ENCODE peak calls at places on chromosomes 13 and 19, in five cellular contexts. F is activated CD8-positive, alpha-beta memory T cell treated with anti-CD3 and anti-CD28 coated beads for 4 hours; U is RPMI7951; R is renal cortical epithelial cell; B is AG04450. K is an unnamed sample.
A peak's percentile ranks its signal among the peaks of the same experiment; 100 is the strongest.

GRCh38 chr19:11151181-11151580 is 4.4 kb downstream of the SPC24 start:
- DNase-seq in F (no peak), U (no peak), R (no peak), B (no peak), K (no peak)

GRCh38 chr19:33194884-33195710 is 967 bp downstream of the LRP3 start:
- DNase-seq in F (no peak), U (no peak), R (no peak), B (no peak), K (no peak)

GRCh38 chr13:99992376-99992775 is 10.8 kb downstream of the ZIC2 start:
- DNase-seq in F (no peak), U (no peak), R (no peak), B (no peak), K (no peak)

GRCh38 chr13:110042253-110042652 is 255.9 kb upstream of the IRS2 start:
- DNase-seq in F (no peak), U (no peak), R (no peak), B (no peak), K (no peak)

GRCh38 chr13:26011996-26012688 is 39.7 kb downstream of the SHISA2 start:
- DNase-seq in F (peak; percentile 32), U (peak; percentile 31), R (peak; percentile 10), B (no peak), K (peak; percentile 52)

GRCh38 chr13:29845440-29846056 is 4.9 kb downstream of the UBL3 start:
- DNase-seq in F (no peak), U (no peak), R (peak; percentile 42), B (no peak), K (no peak)

GRCh38 chr19:20235156-20235555 is 68.1 kb downstream of the ZNF486 start:
- DNase-seq in F (no peak), U (no peak), R (no peak), B (no peak), K (no peak)

GRCh38 chr19:48445256-48445605 is 552 bp upstream of the GRWD1 start:
- DNase-seq in F (no peak), U (peak; percentile 91), R (peak; percentile 93), B (peak; percentile 85), K (no peak)

GRCh38 chr19:31397308-31397707 is 48.1 kb upstream of the TSHZ3 start:
- DNase-seq in F (no peak), U (no peak), R (no peak), B (no peak), K (no peak)

GRCh38 chr19:48135411-48135810 is 24.8 kb upstream of the PLA2G4C start:
- DNase-seq in F (no peak), U (no peak), R (no peak), B (no peak), K (no peak)

GRCh38 chr19:3285647-3286176 is 61.3 kb downstream of the CELF5 start:
- DNase-seq in F (peak; percentile 9), U (no peak), R (no peak), B (no peak), K (no peak)

GRCh38 chr13:76886292-76887061 is at the start of gene KCTD12:
- DNase-seq in F (peak; percentile 79), U (peak; percentile 86), R (no peak), B (no peak), K (peak; percentile 73)

GRCh38 chr13:28636677-28637317 is 22.1 kb upstream of the POMP start:
- DNase-seq in F (no peak), U (peak; percentile 54), R (peak; percentile 70), B (peak; percentile 50), K (peak; percentile 7)